ENCODE peak calls at places on chromosomes 2 and 18, in six cellular contexts. One of them, this sample, is unnamed.

GRCh38 chr2:160228141-160228963 is 28.3 kb upstream of the ITGB6 start:
- DNase-seq in neural progenitor cell: no peak
- DNase-seq in HCT116: no peak
- DNase-seq in GM23248: peak; percentile 91
- DNase-seq in PC-3: peak; percentile 82
- DNase-seq in OCI-LY7: no peak
- DNase-seq in this sample: peak; percentile 69

GRCh38 chr2:238019962-238020361 is 40.8 kb upstream of the SCLY start:
- DNase-seq in HCT116: no peak
- DNase-seq in GM23248: peak; percentile 50
- DNase-seq in PC-3: peak; percentile 18
- DNase-seq in neural progenitor cell: no peak
- DNase-seq in OCI-LY7: no peak
- DNase-seq in this sample: no peak

GRCh38 chr2:168300460-168300859 is 53.1 kb upstream of the STK39 start:
- DNase-seq in neural progenitor cell: no peak
- DNase-seq in GM23248: peak; percentile 44
- DNase-seq in OCI-LY7: no peak
- DNase-seq in PC-3: peak; percentile 78
- DNase-seq in HCT116: no peak
- DNase-seq in this sample: no peak

GRCh38 chr2:128534688-128535392 is 216.2 kb upstream of the HS6ST1 start:
- DNase-seq in OCI-LY7: no peak
- DNase-seq in neural progenitor cell: no peak
- DNase-seq in HCT116: no peak
- DNase-seq in PC-3: no peak
- DNase-seq in GM23248: no peak
- DNase-seq in this sample: no peak

GRCh38 chr2:232698552-232699091 is 1.5 kb downstream of the GIGYF2 start:
- DNase-seq in OCI-LY7: no peak
- DNase-seq in neural progenitor cell: no peak
- DNase-seq in PC-3: no peak
- DNase-seq in GM23248: peak; percentile 18
- DNase-seq in HCT116: no peak
- DNase-seq in this sample: no peak

GRCh38 chr2:178804791-178805190 is 2.4 kb downstream of the TTN start:
- DNase-seq in PC-3: peak; percentile 53
- DNase-seq in HCT116: peak; percentile 39
- DNase-seq in OCI-LY7: peak; percentile 19
- DNase-seq in GM23248: peak; percentile 19
- DNase-seq in neural progenitor cell: peak; percentile 43
- DNase-seq in this sample: no peak

GRCh38 chr18:57410749-57411148 is 24.4 kb upstream of the ONECUT2 start:
- DNase-seq in OCI-LY7: no peak
- DNase-seq in neural progenitor cell: no peak
- DNase-seq in HCT116: no peak
- DNase-seq in PC-3: no peak
- DNase-seq in GM23248: no peak
- DNase-seq in this sample: no peak

GRCh38 chr2:217919781-217920351 is 82.9 kb downstream of the TNS1 start:
- DNase-seq in GM23248: peak; percentile 81
- DNase-seq in PC-3: no peak
- DNase-seq in OCI-LY7: no peak
- DNase-seq in HCT116: no peak
- DNase-seq in neural progenitor cell: no peak
- DNase-seq in this sample: no peak

GRCh38 chr18:13233746-13234527 is 15.4 kb downstream of the LDLRAD4 start:
- DNase-seq in HCT116: no peak
- DNase-seq in GM23248: no peak
- DNase-seq in neural progenitor cell: no peak
- DNase-seq in PC-3: no peak
- DNase-seq in OCI-LY7: no peak
- DNase-seq in this sample: no peak

GRCh38 chr18:42053188-42053781 is 98.3 kb downstream of the PIK3C3 start:
- DNase-seq in GM23248: peak; percentile 74
- DNase-seq in PC-3: peak; percentile 37
- DNase-seq in neural progenitor cell: peak; percentile 68
- DNase-seq in HCT116: peak; percentile 15
- DNase-seq in OCI-LY7: peak; percentile 44
- DNase-seq in this sample: peak; percentile 77

GRCh38 chr2:161992526-161992925 is 81.5 kb downstream of the DPP4 start:
- DNase-seq in PC-3: no peak
- DNase-seq in HCT116: no peak
- DNase-seq in OCI-LY7: no peak
- DNase-seq in neural progenitor cell: no peak
- DNase-seq in GM23248: no peak
- DNase-seq in this sample: no peak

GRCh38 chr18:9048808-9049494 is 53.5 kb upstream of the NDUFV2 start:
- DNase-seq in HCT116: no peak
- DNase-seq in OCI-LY7: no peak
- DNase-seq in GM23248: peak; percentile 84
- DNase-seq in PC-3: peak; percentile 25
- DNase-seq in neural progenitor cell: no peak
- DNase-seq in this sample: no peak

GRCh38 chr2:230956827-230957755 is 32.0 kb upstream of the GPR55 start:
- DNase-seq in PC-3: peak; percentile 69
- DNase-seq in OCI-LY7: no peak
- DNase-seq in neural progenitor cell: peak; percentile 73
- DNase-seq in GM23248: peak; percentile 78
- DNase-seq in HCT116: peak; percentile 42
- DNase-seq in this sample: peak; percentile 73

GRCh38 chr2:85697716-85698115 is 3.6 kb downstream of the GNLY start:
- DNase-seq in HCT116: no peak
- DNase-seq in neural progenitor cell: no peak
- DNase-seq in GM23248: no peak
- DNase-seq in PC-3: no peak
- DNase-seq in OCI-LY7: no peak
- DNase-seq in this sample: no peak

GRCh38 chr18:77031662-77032061 is 100.9 kb downstream of the MBP start:
- DNase-seq in OCI-LY7: no peak
- DNase-seq in GM23248: no peak
- DNase-seq in HCT116: no peak
- DNase-seq in neural progenitor cell: no peak
- DNase-seq in PC-3: no peak
- DNase-seq in this sample: no peak

GRCh38 chr18:7908686-7909299 is 341.7 kb downstream of the PTPRM start:
- DNase-seq in neural progenitor cell: no peak
- DNase-seq in GM23248: no peak
- DNase-seq in PC-3: peak; percentile 69
- DNase-seq in OCI-LY7: no peak
- DNase-seq in HCT116: no peak
- DNase-seq in this sample: no peak

GRCh38 chr2:200797242-200797770 is 14.4 kb upstream of the BZW1 start:
- DNase-seq in GM23248: peak; percentile 53
- DNase-seq in HCT116: no peak
- DNase-seq in neural progenitor cell: no peak
- DNase-seq in OCI-LY7: no peak
- DNase-seq in PC-3: no peak
- DNase-seq in this sample: peak; percentile 47

GRCh38 chr2:241003047-241003360 is 4.6 kb downstream of the SNED1 start:
- DNase-seq in neural progenitor cell: no peak
- DNase-seq in PC-3: no peak
- DNase-seq in OCI-LY7: no peak
- DNase-seq in HCT116: no peak
- DNase-seq in GM23248: no peak
- DNase-seq in this sample: no peak

GRCh38 chr2:241001413-241002274 is 3.2 kb downstream of the SNED1 start:
- DNase-seq in OCI-LY7: no peak
- DNase-seq in HCT116: no peak
- DNase-seq in PC-3: no peak
- DNase-seq in neural progenitor cell: no peak
- DNase-seq in GM23248: no peak
- DNase-seq in this sample: no peak

GRCh38 chr2:241002275-241003046 is 4.0 kb downstream of the SNED1 start:
- DNase-seq in OCI-LY7: no peak
- DNase-seq in PC-3: no peak
- DNase-seq in neural progenitor cell: no peak
- DNase-seq in HCT116: no peak
- DNase-seq in GM23248: no peak
- DNase-seq in this sample: no peak

GRCh38 chr2:241003830-241004564 is 5.6 kb downstream of the SNED1 start:
- DNase-seq in HCT116: no peak
- DNase-seq in OCI-LY7: no peak
- DNase-seq in neural progenitor cell: no peak
- DNase-seq in PC-3: no peak
- DNase-seq in GM23248: no peak
- DNase-seq in this sample: no peak

DNA sequence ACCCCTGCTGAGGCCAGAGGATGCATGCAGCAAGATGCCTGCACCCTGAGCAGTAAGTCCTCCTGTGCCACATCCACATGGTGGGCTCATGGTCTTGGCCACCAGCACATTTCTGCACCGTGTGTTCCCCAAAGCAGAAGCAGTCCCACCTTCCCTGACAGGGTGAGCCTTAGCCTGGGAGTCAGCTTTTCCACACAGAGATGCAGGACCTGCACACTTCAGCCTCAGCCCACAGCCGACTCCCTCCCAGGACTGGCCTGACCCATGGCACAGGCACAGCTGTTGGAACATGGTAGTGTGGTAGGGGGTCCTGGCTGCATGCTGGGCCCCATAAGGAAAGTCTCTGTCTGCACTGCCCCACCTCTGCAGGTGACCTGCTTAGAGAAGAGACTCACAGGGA is 5.0 kb downstream of the SNED1 start:
- DNase-seq in HCT116: no peak
- DNase-seq in GM23248: no peak
- DNase-seq in PC-3: no peak
- DNase-seq in OCI-LY7: no peak
- DNase-seq in neural progenitor cell: no peak
- DNase-seq in this sample: no peak
- TF ChIP-seq EZH2phosphoT487 in HCT116: no peak
- TF ChIP-seq EZH2phosphoT487 in GM23248: no peak
- TF ChIP-seq EZH2phosphoT487 in PC-3: no peak
- TF ChIP-seq EZH2phosphoT487 in OCI-LY7: no peak
- TF ChIP-seq EZH2phosphoT487 in neural progenitor cell: no peak
- TF ChIP-seq EZH2phosphoT487 in this sample: no peak

GRCh38 chr2:101307950-101308431 is 510 bp downstream of the RNF149 start:
- DNase-seq in OCI-LY7: peak; percentile 4
- DNase-seq in neural progenitor cell: peak; percentile 54
- DNase-seq in PC-3: peak; percentile 12
- DNase-seq in HCT116: no peak
- DNase-seq in GM23248: peak; percentile 51
- DNase-seq in this sample: peak; percentile 48
- H3K4me1 ChIP-seq in OCI-LY7: peaks cover 16% of the 10 kb centered on the region
- H3K4me1 ChIP-seq in neural progenitor cell: peaks cover 11% of the 10 kb centered on the region
- H3K4me1 ChIP-seq in PC-3: peaks cover 41% of the 10 kb centered on the region
- H3K4me1 ChIP-seq in HCT116: peaks cover 16% of the 10 kb centered on the region
- H3K4me1 ChIP-seq in GM23248: peaks cover 24% of the 10 kb centered on the region
- H3K4me1 ChIP-seq in this sample: peaks cover 29% of the 10 kb centered on the region

GRCh38 chr2:112751451-112752197 is 12.8 kb downstream of the CKAP2L start:
- DNase-seq in OCI-LY7: no peak
- DNase-seq in HCT116: no peak
- DNase-seq in GM23248: no peak
- DNase-seq in PC-3: no peak
- DNase-seq in neural progenitor cell: no peak
- DNase-seq in this sample: no peak
- H3K79me2 ChIP-seq in OCI-LY7: peaks cover 41% of the 10 kb centered on the region
- H3K79me2 ChIP-seq in HCT116: peaks cover 33% of the 10 kb centered on the region
- H3K79me2 ChIP-seq in GM23248: peaks cover 31% of the 10 kb centered on the region
- H3K79me2 ChIP-seq in PC-3: peaks cover 58% of the 10 kb centered on the region
- H3K79me2 ChIP-seq in neural progenitor cell: peaks cover 27% of the 10 kb centered on the region
- H3K79me2 ChIP-seq in this sample: peaks cover 1% of the 10 kb centered on the region

DNA sequence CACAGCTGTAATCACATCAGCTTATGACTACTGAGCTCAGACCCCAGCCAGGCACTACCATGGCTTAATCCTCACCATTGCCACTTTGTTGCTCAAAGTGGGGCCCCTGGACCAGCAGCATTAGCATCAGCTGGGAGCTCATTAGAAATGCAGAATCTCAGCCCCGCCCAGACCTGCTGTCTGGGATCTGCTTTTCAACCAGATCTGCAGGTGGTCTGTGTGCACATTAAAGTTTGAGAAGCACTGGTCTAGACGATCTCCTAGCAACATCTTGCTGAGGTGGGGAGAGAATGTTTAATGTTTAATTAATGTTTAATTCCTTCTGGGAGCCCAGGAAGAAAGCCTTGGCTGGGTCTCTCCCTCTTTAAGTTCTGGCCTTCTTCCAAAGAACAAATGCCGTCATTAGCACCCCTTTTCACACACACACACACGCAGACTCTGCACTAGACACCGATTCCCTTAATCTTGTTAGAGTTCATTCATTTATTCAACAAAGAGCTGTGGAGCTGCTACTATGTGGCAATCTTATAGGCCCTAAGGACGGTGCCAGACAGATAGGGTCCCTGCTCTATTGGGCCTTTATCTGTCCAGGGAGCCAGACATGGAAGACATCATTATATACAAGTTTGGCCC is 53.7 kb downstream of the EDAR start:
- DNase-seq in OCI-LY7: no peak
- DNase-seq in GM23248: no peak
- DNase-seq in HCT116: no peak
- DNase-seq in PC-3: no peak
- DNase-seq in neural progenitor cell: peak; percentile 92
- DNase-seq in this sample: no peak
- TF ChIP-seq EZH2phosphoT487 in OCI-LY7: no peak
- TF ChIP-seq EZH2phosphoT487 in GM23248: no peak
- TF ChIP-seq EZH2phosphoT487 in HCT116: no peak
- TF ChIP-seq EZH2phosphoT487 in PC-3: no peak
- TF ChIP-seq EZH2phosphoT487 in neural progenitor cell: peak; percentile 80
- TF ChIP-seq EZH2phosphoT487 in this sample: no peak

DNA sequence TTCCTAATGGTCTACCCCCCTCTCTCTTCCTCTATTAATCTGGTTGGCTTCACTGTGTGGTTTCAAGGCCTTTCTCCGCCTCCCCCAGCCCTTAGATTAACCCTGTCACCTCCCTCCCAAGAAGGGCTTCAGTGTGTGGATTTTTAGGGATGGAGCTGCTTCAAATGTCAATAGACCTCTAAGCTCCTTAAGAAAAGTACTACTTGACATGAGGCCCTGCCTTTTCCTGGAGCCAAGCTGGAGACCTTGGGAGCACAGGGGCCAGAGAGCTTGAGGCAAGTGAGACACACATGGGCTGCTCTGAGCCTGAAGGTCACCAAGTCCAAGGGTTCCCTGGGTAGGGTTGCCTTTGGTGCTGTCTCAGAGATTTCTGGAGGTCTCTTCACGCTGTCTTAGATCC is 20.0 kb downstream of the PAX8 start:
- DNase-seq in neural progenitor cell: peak; percentile 17
- DNase-seq in OCI-LY7: no peak
- DNase-seq in HCT116: no peak
- DNase-seq in PC-3: no peak
- DNase-seq in GM23248: no peak
- DNase-seq in this sample: no peak
- H3K4me1 ChIP-seq in neural progenitor cell: peaks cover 18% of the 10 kb centered on the region
- H3K4me1 ChIP-seq in OCI-LY7: no peaks in the 10 kb centered on the region
- H3K4me1 ChIP-seq in HCT116: no peaks in the 10 kb centered on the region
- H3K4me1 ChIP-seq in PC-3: no peaks in the 10 kb centered on the region
- H3K4me1 ChIP-seq in GM23248: peaks cover 17% of the 10 kb centered on the region
- H3K4me1 ChIP-seq in this sample: no peaks in the 10 kb centered on the region